ENCODE peak calls at places on chromosomes 6 and 20, in seven cellular contexts. One of them, this sample, is unnamed.

GRCh38 chr6:167767715-167768107 is 59.0 kb upstream of the AFDN start:
- DNase-seq in IMR-90: no peak
- DNase-seq in lower lobe of right lung: no peak
- DNase-seq in upper lobe of right lung: peak
- DNase-seq in HL-60: no peak
- DNase-seq in spleen: peak
- DNase-seq in tibial artery: no peak
- DNase-seq in this sample: peak

GRCh38 chr6:106568518-106568917 is 60.8 kb downstream of the RTN4IP1 start:
- DNase-seq in upper lobe of right lung: no peak
- DNase-seq in IMR-90: peak
- DNase-seq in lower lobe of right lung: no peak
- DNase-seq in spleen: no peak
- DNase-seq in HL-60: no peak
- DNase-seq in tibial artery: no peak
- DNase-seq in this sample: no peak

GRCh38 chr20:14582855-14583254 is 245.4 kb upstream of the FLRT3 start:
- DNase-seq in HL-60: peak
- DNase-seq in tibial artery: no peak
- DNase-seq in IMR-90: no peak
- DNase-seq in lower lobe of right lung: no peak
- DNase-seq in upper lobe of right lung: no peak
- DNase-seq in spleen: no peak
- DNase-seq in this sample: no peak

GRCh38 chr20:59525500-59526241 is 78.7 kb upstream of the PHACTR3 start:
- DNase-seq in upper lobe of right lung: peak
- DNase-seq in tibial artery: no peak
- DNase-seq in lower lobe of right lung: no peak
- DNase-seq in HL-60: peak
- DNase-seq in spleen: no peak
- DNase-seq in IMR-90: peak
- DNase-seq in this sample: no peak

GRCh38 chr20:46894579-46894958 is at the start of gene EYA2:
- DNase-seq in tibial artery: no peak
- DNase-seq in IMR-90: peak
- DNase-seq in HL-60: no peak
- DNase-seq in spleen: no peak
- DNase-seq in upper lobe of right lung: no peak
- DNase-seq in lower lobe of right lung: no peak
- DNase-seq in this sample: no peak

GRCh38 chr6:113049190-113049589 is 702.1 kb downstream of the RFPL4B start:
- DNase-seq in spleen: no peak
- DNase-seq in upper lobe of right lung: no peak
- DNase-seq in tibial artery: no peak
- DNase-seq in lower lobe of right lung: no peak
- DNase-seq in HL-60: no peak
- DNase-seq in IMR-90: peak
- DNase-seq in this sample: no peak

GRCh38 chr6:20716865-20717264 is 182.6 kb downstream of the CDKAL1 start:
- DNase-seq in upper lobe of right lung: no peak
- DNase-seq in tibial artery: no peak
- DNase-seq in IMR-90: no peak
- DNase-seq in HL-60: peak
- DNase-seq in spleen: no peak
- DNase-seq in lower lobe of right lung: no peak
- DNase-seq in this sample: no peak

GRCh38 chr6:16704706-16705402 is 56.4 kb downstream of the ATXN1 start:
- DNase-seq in upper lobe of right lung: no peak
- DNase-seq in HL-60: peak
- DNase-seq in IMR-90: peak
- DNase-seq in tibial artery: no peak
- DNase-seq in lower lobe of right lung: no peak
- DNase-seq in spleen: no peak
- DNase-seq in this sample: no peak

GRCh38 chr20:3783516-3784225 is 2.4 kb upstream of the SPEF1 start:
- DNase-seq in HL-60: no peak
- DNase-seq in lower lobe of right lung: peak
- DNase-seq in tibial artery: no peak
- DNase-seq in upper lobe of right lung: no peak
- DNase-seq in spleen: peak
- DNase-seq in IMR-90: no peak
- DNase-seq in this sample: no peak

GRCh38 chr6:19312291-19312978 is 524.7 kb upstream of the ID4 start:
- DNase-seq in lower lobe of right lung: no peak
- DNase-seq in spleen: no peak
- DNase-seq in IMR-90: no peak
- DNase-seq in upper lobe of right lung: no peak
- DNase-seq in HL-60: no peak
- DNase-seq in tibial artery: no peak
- DNase-seq in this sample: no peak

DNA sequence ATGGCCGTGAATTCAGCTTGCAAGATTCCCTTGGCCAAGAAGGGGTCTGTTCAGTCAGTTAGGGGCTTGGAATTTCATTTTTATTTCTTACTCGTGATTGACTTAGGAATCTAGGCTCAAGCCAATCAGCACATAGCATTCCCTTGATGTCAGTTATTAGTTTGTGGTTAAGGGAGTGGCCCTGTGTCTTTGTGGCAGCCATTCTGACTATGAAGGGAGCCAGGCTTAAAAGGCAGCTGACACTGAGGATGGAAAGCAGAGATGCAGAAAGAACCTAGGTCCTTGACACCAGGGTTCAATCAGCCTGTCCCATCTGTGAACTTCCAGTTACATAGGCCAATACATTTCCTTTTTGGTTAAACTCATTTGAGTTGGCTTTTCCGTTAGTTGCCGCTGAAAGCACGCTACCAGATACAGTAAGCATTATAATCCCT is 48.1 kb downstream of the MCUR1 start:
- DNase-seq in lower lobe of right lung: no peak
- DNase-seq in tibial artery: no peak
- DNase-seq in IMR-90: peak
- DNase-seq in spleen: no peak
- DNase-seq in HL-60: no peak
- DNase-seq in upper lobe of right lung: no peak
- DNase-seq in this sample: peak
- H3K27ac ChIP-seq in lower lobe of right lung: no peak
- H3K27ac ChIP-seq in tibial artery: no peak
- H3K27ac ChIP-seq in IMR-90: no peak
- H3K27ac ChIP-seq in spleen: no peak
- H3K27ac ChIP-seq in HL-60: no peak
- H3K27ac ChIP-seq in upper lobe of right lung: no peak
- H3K27ac ChIP-seq in this sample: no peak

GRCh38 chr6:119283979-119284545 is 65.5 kb downstream of the MAN1A1 start:
- DNase-seq in IMR-90: no peak
- DNase-seq in lower lobe of right lung: no peak
- DNase-seq in upper lobe of right lung: no peak
- DNase-seq in spleen: no peak
- DNase-seq in tibial artery: no peak
- DNase-seq in HL-60: no peak
- DNase-seq in this sample: no peak

GRCh38 chr6:119283214-119283613 is 66.3 kb downstream of the MAN1A1 start:
- DNase-seq in spleen: no peak
- DNase-seq in upper lobe of right lung: no peak
- DNase-seq in tibial artery: no peak
- DNase-seq in IMR-90: peak
- DNase-seq in lower lobe of right lung: no peak
- DNase-seq in HL-60: no peak
- DNase-seq in this sample: no peak

GRCh38 chr6:119285908-119286625 is 63.5 kb downstream of the MAN1A1 start:
- DNase-seq in lower lobe of right lung: no peak
- DNase-seq in HL-60: no peak
- DNase-seq in upper lobe of right lung: no peak
- DNase-seq in tibial artery: no peak
- DNase-seq in IMR-90: peak
- DNase-seq in spleen: no peak
- DNase-seq in this sample: no peak

GRCh38 chr6:119280586-119281163 is 68.9 kb downstream of the MAN1A1 start:
- DNase-seq in spleen: no peak
- DNase-seq in IMR-90: no peak
- DNase-seq in lower lobe of right lung: no peak
- DNase-seq in HL-60: no peak
- DNase-seq in tibial artery: no peak
- DNase-seq in upper lobe of right lung: no peak
- DNase-seq in this sample: no peak

DNA sequence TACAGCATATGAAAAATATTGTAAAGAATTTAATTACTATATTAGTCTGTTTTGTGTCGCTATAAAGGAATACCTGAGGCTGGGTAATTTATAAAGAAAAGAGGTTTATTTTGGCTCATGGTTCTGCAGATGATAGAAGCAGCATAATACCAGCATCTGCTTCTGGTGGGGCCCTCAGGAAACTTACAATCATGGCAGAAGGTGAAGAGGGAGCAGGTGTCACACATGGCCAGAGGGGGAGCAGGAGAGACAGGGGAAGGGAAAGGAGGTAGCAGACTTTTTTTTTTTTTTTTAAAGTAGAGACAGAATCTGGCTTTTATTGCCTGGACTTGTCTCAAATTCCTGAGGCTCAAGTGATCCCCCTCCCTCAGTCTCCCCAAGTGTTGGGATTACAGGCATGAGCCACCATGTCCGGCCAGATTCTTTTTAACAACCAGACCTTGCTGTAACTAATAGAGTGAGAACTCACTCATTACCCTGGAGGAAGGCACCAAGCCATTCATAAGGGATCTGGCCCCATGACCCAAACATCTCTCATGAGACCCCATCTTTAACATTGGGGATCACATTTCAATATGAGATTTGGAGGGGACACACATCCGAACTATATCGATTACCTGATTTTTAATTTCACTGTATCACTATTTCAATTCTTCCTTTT is 64.6 kb downstream of the MAN1A1 start:
- DNase-seq in tibial artery: no peak
- DNase-seq in upper lobe of right lung: no peak
- DNase-seq in spleen: no peak
- DNase-seq in HL-60: peak
- DNase-seq in IMR-90: no peak
- DNase-seq in lower lobe of right lung: no peak
- DNase-seq in this sample: no peak
- TF ChIP-seq CTCF in tibial artery: no peak
- TF ChIP-seq CTCF in upper lobe of right lung: peak
- TF ChIP-seq CTCF in spleen: no peak
- TF ChIP-seq CTCF in HL-60: no peak
- TF ChIP-seq CTCF in IMR-90: no peak
- TF ChIP-seq CTCF in lower lobe of right lung: peak
- TF ChIP-seq CTCF in this sample: no peak

GRCh38 chr6:137093183-137094069 is 48.7 kb upstream of the IL20RA start:
- DNase-seq in lower lobe of right lung: no peak
- DNase-seq in spleen: no peak
- DNase-seq in IMR-90: no peak
- DNase-seq in HL-60: no peak
- DNase-seq in upper lobe of right lung: no peak
- DNase-seq in tibial artery: no peak
- DNase-seq in this sample: no peak

GRCh38 chr6:137094411-137095008 is 49.7 kb upstream of the IL20RA start:
- DNase-seq in HL-60: peak
- DNase-seq in lower lobe of right lung: no peak
- DNase-seq in upper lobe of right lung: no peak
- DNase-seq in tibial artery: no peak
- DNase-seq in spleen: no peak
- DNase-seq in IMR-90: peak
- DNase-seq in this sample: peak

GRCh38 chr6:137095093-137095492 is 50.3 kb upstream of the IL20RA start:
- DNase-seq in spleen: no peak
- DNase-seq in IMR-90: no peak
- DNase-seq in tibial artery: no peak
- DNase-seq in HL-60: no peak
- DNase-seq in lower lobe of right lung: no peak
- DNase-seq in upper lobe of right lung: no peak
- DNase-seq in this sample: no peak

GRCh38 chr6:137089305-137089704 is 44.5 kb upstream of the IL20RA start:
- DNase-seq in HL-60: no peak
- DNase-seq in upper lobe of right lung: no peak
- DNase-seq in lower lobe of right lung: no peak
- DNase-seq in spleen: no peak
- DNase-seq in IMR-90: no peak
- DNase-seq in tibial artery: no peak
- DNase-seq in this sample: no peak

GRCh38 chr6:137092018-137092417 is 47.3 kb upstream of the IL20RA start:
- DNase-seq in upper lobe of right lung: no peak
- DNase-seq in IMR-90: no peak
- DNase-seq in spleen: no peak
- DNase-seq in tibial artery: no peak
- DNase-seq in HL-60: no peak
- DNase-seq in lower lobe of right lung: no peak
- DNase-seq in this sample: no peak
- H3K27ac ChIP-seq in upper lobe of right lung: no peak
- H3K27ac ChIP-seq in IMR-90: no peak
- H3K27ac ChIP-seq in spleen: no peak
- H3K27ac ChIP-seq in tibial artery: no peak
- H3K27ac ChIP-seq in HL-60: no peak
- H3K27ac ChIP-seq in lower lobe of right lung: no peak
- H3K27ac ChIP-seq in this sample: no peak

DNA sequence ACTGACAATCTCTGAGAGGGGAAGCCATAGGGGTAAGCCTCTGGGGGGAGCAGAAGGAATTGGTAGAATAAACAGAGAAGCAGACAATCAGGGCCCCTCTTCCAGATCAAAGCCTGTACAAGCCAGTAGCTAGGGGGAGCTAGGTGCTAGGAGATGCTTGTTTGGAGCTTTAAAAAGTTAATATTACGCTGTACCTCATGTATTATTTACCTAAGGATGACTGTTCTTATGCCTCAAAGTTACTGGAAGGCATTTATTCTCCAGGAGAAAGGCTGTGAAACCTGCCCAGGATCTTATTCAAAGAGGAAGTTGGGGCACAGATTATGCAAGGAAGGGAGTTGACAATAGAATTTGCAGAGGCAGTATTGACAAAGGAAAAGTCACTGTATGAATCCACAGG is 111.8 kb upstream of the SLC35F1 start:
- DNase-seq in spleen: no peak
- DNase-seq in upper lobe of right lung: no peak
- DNase-seq in IMR-90: no peak
- DNase-seq in lower lobe of right lung: no peak
- DNase-seq in HL-60: peak
- DNase-seq in tibial artery: no peak
- DNase-seq in this sample: no peak
- TF ChIP-seq CTCF in spleen: no peak
- TF ChIP-seq CTCF in upper lobe of right lung: no peak
- TF ChIP-seq CTCF in IMR-90: no peak
- TF ChIP-seq CTCF in lower lobe of right lung: no peak
- TF ChIP-seq CTCF in HL-60: no peak
- TF ChIP-seq CTCF in tibial artery: no peak
- TF ChIP-seq CTCF in this sample: no peak

DNA sequence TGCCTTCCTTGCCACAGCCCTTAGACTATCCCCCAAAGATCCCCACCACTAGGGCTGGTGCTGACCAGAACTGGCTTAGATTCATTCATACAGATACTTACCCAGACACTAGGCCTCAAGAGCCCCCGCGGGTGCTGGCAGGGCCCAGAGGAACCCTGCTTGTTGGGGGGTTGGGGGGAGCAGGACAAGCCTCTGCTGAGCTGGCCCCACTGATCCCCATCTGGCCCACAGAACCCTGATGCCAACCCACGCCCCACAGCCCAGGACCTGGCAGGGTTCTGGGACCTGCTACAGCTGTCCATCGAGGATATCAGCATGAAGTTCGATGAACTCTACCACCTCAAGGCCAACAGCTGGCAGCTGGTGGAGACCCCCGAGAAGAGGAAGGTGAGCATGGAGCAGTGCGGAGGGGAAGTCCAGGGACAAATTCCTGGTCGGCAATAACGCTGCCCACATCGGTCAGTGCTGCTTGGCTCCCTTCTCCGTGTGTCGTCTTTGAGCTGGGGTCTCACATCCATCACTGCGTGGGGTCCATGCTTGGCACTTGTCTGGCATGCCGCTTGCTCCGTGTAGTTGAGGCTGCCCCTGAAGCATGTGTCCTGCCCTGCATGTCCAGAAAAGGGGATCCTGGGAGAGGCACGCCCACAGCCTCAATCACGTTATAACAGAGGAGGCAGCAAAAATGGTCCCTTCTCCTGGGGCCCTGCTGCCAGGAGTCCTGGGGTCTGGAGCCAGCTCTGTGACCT is 15.5 kb upstream of the MYL9 start:
- DNase-seq in tibial artery: peak
- DNase-seq in upper lobe of right lung: no peak
- DNase-seq in lower lobe of right lung: no peak
- DNase-seq in IMR-90: no peak
- DNase-seq in spleen: no peak
- DNase-seq in HL-60: no peak
- DNase-seq in this sample: no peak
- H3K27ac ChIP-seq in tibial artery: peak
- H3K27ac ChIP-seq in upper lobe of right lung: no peak
- H3K27ac ChIP-seq in lower lobe of right lung: no peak
- H3K27ac ChIP-seq in IMR-90: no peak
- H3K27ac ChIP-seq in spleen: no peak
- H3K27ac ChIP-seq in HL-60: no peak
- H3K27ac ChIP-seq in this sample: peak